ENCODE peak calls at places on chromosome 4, in nine cellular contexts. D is Kasumi-1; S is activated T-cell treated with anti-CD3 and anti-CD28 coated beads, Interleukin-2, amount 50 U/mL, for 24 hours; W is substantia nigra; C is activated CD4-positive, alpha-beta T cell treated with anti-CD3 and anti-CD28 coated beads, Interleukin-2, amount 10 ng/mL, durations not matched to agents 7 days and 5 days; V is glutamatergic neuron; F is mesendoderm; Y is left lung; U is GM23248. Q is an unnamed sample.

GRCh38 chr4:81635747-81636146 is 164.0 kb upstream of the RASGEF1B start:
- DNase-seq in W (no peak), Y (no peak), F (no peak), C (no peak), D (peak), V (no peak), S (no peak), U (no peak), Q (no peak)

GRCh38 chr4:126748736-126749135 is 884.0 kb upstream of the INTU start:
- DNase-seq in W (no peak), S (no peak), Y (no peak), C (no peak), F (no peak), D (no peak), V (no peak), U (peak), Q (no peak)

GRCh38 chr4:140152760-140153418 is 1.1 kb downstream of the MAML3 start:
- DNase-seq in C (peak), S (peak), U (peak), V (peak), D (peak), W (peak), F (peak), Y (peak), Q (peak)

GRCh38 chr4:111204807-111205206 is 581.9 kb upstream of the PITX2 start:
- DNase-seq in C (no peak), Y (no peak), U (no peak), W (no peak), S (no peak), V (no peak), F (no peak), D (no peak), Q (no peak)

GRCh38 chr4:27062256-27062655 is 201.6 kb downstream of the STIM2 start:
- DNase-seq in V (no peak), Y (no peak), F (no peak), U (no peak), W (no peak), S (no peak), D (no peak), C (no peak), Q (no peak)

GRCh38 chr4:68906238-68907137 is 45.1 kb downstream of the UGT2A3 start:
- DNase-seq in D (no peak), Y (peak), F (peak), W (no peak), C (no peak), S (no peak), V (no peak), U (no peak), Q (no peak)

GRCh38 chr4:180665994-180666818 is 1577.0 kb upstream of the TENM3 start:
- DNase-seq in F (peak), Y (no peak), C (peak), D (peak), U (peak), S (no peak), W (no peak), V (peak), Q (no peak)

GRCh38 chr4:13647012-13647411 is 19.5 kb upstream of the BOD1L1 start:
- DNase-seq in D (no peak), U (no peak), W (no peak), F (no peak), V (no peak), S (no peak), C (no peak), Y (no peak), Q (no peak)

GRCh38 chr4:172202480-172203076 is 389.4 kb downstream of the GALNTL6 start:
- DNase-seq in W (no peak), U (peak), F (peak), D (peak), S (no peak), V (no peak), C (no peak), Y (no peak), Q (no peak)